ENCODE peak calls at places on chromosomes 16 and 17, in seven cellular contexts. U is AG09319, H is GM06990, F is mammary epithelial cell, M is activated B cell treated with CpG ODN at 0.5 μM for 24 hours, B is GM23338, P is lower leg skin. L is an unnamed sample.

GRCh38 chr17:79088997-79089328 is 14.3 kb downstream of the ENGASE start:
- DNase-seq in U (no peak), P (no peak), B (no peak), F (no peak), M (no peak), H (no peak), L (no peak)

GRCh38 chr17:19731626-19732025 is 15.2 kb upstream of the SLC47A2 start:
- DNase-seq in P (no peak), U (no peak), M (no peak), F (no peak), H (no peak), B (no peak), L (no peak)

GRCh38 chr16:30357085-30357714 is 2.1 kb upstream of the CD2BP2 start:
- DNase-seq in M (no peak), H (no peak), U (no peak), F (no peak), P (no peak), B (no peak), L (no peak)

GRCh38 chr17:82104797-82105416 is 6.9 kb upstream of the FASN start:
- DNase-seq in B (no peak), F (no peak), M (no peak), U (no peak), P (no peak), H (no peak), L (no peak)

GRCh38 chr17:35577826-35578194 is 561 bp downstream of the PEX12 start:
- DNase-seq in B (no peak), F (peak), P (no peak), H (no peak), U (no peak), M (no peak), L (no peak)

GRCh38 chr16:15482068-15482747 is 47.8 kb downstream of the BMERB1 start:
- DNase-seq in B (peak), F (peak), M (no peak), H (no peak), P (peak), U (peak), L (no peak)

GRCh38 chr17:77441130-77441920 is 300.6 kb downstream of the SEC14L1 start:
- DNase-seq in F (no peak), B (no peak), U (no peak), H (peak), P (no peak), M (peak), L (no peak)

GRCh38 chr17:16428098-16428882 is 12.9 kb downstream of the TRPV2 start:
- DNase-seq in U (no peak), H (no peak), B (peak), F (no peak), M (no peak), P (no peak), L (no peak)

GRCh38 chr17:36892112-36892838 is 45.0 kb upstream of the LHX1 start:
- DNase-seq in U (no peak), F (no peak), P (no peak), B (no peak), H (no peak), M (no peak), L (no peak)

GRCh38 chr16:53059672-53060071 is 4.9 kb downstream of the CHD9 start:
- DNase-seq in P (no peak), F (no peak), M (no peak), H (no peak), B (no peak), U (no peak), L (no peak)

GRCh38 chr16:53058882-53059281 is 4.1 kb downstream of the CHD9 start:
- DNase-seq in H (no peak), B (no peak), F (no peak), M (no peak), U (no peak), P (no peak), L (no peak)

GRCh38 chr16:53064179-53064578 is 9.4 kb downstream of the CHD9 start:
- DNase-seq in H (no peak), B (no peak), P (no peak), M (no peak), F (no peak), U (no peak), L (no peak)

GRCh38 chr16:53061256-53061655 is 6.5 kb downstream of the CHD9 start:
- DNase-seq in P (no peak), F (no peak), H (peak), U (no peak), M (no peak), B (no peak), L (no peak)

DNA sequence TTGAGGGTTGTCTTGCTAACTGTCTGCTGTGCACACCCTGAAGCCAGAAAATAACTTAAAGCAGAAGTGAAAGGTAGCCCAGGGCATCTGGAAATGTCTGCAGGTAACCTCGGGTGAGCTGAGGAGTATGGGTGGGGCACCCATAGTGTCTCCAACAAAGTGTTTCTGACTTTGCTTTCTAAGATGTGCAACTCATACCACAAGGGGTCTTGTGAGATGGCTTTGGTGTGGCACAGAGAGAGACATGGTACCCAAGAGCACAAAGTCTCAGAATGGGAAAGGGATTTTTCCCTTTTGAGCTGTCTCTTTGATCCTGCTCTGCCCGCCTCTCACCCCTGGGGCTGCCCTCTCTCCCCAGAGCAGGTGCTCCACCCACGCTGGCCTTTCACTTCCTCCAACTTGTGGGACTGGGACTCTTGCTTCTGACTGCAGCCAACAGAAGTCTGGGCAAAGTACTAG is 6.9 kb downstream of the CHD9 start:
- DNase-seq in B (no peak), F (no peak), M (peak), H (peak), P (no peak), U (no peak), L (no peak)
- TF ChIP-seq CTCF in B (no peak), F (no peak), M (no peak), H (peak), P (no peak), U (no peak), L (no peak)

GRCh38 chr16:8935989-8936388 is 27.7 kb downstream of the USP7 start:
- DNase-seq in U (no peak), B (peak), H (peak), F (no peak), P (no peak), M (no peak), L (no peak)
- TF ChIP-seq CTCF in U (peak), B (peak), H (peak), F (no peak), P (no peak), M (no peak), L (no peak)

GRCh38 chr16:48052731-48053130 is 103.1 kb downstream of the ABCC12 start:
- DNase-seq in P (no peak), B (no peak), H (no peak), F (no peak), U (no peak), M (no peak), L (no peak)

GRCh38 chr16:48053346-48053745 is 102.4 kb downstream of the ABCC12 start:
- DNase-seq in F (peak), P (peak), M (no peak), U (no peak), H (no peak), B (peak), L (no peak)

GRCh38 chr16:48050871-48051270 is 104.9 kb downstream of the ABCC12 start:
- DNase-seq in H (no peak), B (no peak), M (no peak), P (peak), U (no peak), F (no peak), L (no peak)

GRCh38 chr16:48057085-48057484 is 98.7 kb downstream of the ABCC12 start:
- DNase-seq in B (no peak), M (no peak), F (no peak), H (no peak), P (no peak), U (no peak), L (no peak)

DNA sequence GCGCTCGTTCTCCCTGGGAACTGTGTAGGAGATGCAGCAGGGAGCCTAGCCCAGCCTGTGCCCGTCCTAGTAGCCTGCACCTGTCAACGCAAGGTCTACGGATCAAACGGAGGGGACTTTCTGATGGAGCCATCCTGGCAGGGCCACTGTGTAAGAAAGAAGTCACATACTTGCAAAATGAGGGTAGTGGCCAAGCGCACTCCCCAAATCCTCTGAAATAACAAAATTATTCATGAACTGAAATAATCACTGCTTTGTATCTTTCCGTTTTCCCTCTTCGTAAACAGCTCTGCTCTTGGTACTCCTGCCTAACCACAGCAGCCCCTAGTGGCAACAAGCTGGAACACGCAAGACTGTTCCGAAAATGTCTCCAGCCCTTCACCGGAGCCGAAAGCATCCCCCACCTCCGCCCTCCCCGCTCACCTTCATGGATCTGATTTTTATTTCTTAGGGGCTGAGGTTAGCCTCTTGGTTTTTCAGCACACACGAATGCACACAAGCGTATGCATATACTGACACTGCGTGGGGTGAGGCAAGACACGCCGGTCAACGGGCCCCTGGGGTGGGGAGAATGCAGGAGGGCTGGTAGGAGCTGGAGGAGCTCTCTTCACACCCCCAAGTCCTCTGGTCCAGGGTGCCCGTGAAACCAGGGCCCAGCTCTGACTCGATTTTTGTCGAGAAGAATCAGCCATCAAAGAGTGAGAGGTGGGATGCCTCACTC is 100.8 kb downstream of the ABCC12 start:
- DNase-seq in U (peak), B (peak), H (peak), F (peak), M (no peak), P (peak), L (no peak)
- TF ChIP-seq CTCF in U (peak), B (peak), H (peak), F (peak), M (no peak), P (no peak), L (no peak)

DNA sequence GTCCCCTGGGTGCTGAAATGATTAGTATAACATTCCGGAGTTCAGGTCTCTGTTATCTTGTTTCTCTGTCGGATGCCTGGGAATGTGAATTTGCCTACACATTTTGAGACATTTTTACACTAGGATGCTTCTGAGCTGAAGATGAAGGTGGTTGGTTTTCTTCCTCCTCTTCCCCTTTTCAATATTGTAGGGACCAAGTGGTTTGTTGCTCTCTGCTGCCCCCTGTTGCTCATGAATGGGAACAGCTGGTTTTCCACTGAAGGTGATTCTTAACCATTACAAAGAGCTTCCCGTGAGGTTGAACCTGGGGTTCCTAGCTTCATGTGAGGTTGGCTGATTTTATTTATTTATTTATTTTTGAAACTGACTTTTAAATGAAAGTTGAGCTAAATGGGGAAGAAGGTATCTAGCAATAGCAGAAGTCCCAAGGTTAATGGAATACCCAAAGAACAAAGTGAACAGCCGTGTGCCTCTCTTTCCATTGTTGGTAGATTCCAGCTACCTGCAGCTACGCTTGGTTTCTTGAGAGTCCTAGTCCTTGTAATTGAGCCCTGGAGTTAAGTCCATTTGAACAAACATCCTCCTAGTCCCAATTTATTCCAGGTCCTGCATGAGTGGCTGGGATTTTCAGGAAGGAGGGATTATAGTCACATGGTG is 983.9 kb upstream of the EEF2KMT start:
- DNase-seq in B (peak), M (no peak), F (peak), H (no peak), U (no peak), P (no peak), L (no peak)
- TF ChIP-seq CTCF in B (peak), M (no peak), F (peak), H (peak), U (no peak), P (no peak), L (no peak)

GRCh38 chr17:39604911-39605491 is 2.7 kb downstream of the NEUROD2 start:
- DNase-seq in M (peak), H (no peak), F (no peak), B (peak), P (no peak), U (no peak), L (no peak)

GRCh38 chr17:39605492-39606433 is 2.0 kb downstream of the NEUROD2 start:
- DNase-seq in H (peak), U (no peak), P (no peak), B (peak), F (peak), M (peak), L (no peak)

GRCh38 chr17:39607057-39607850 is 466 bp downstream of the NEUROD2 start:
- DNase-seq in M (no peak), H (no peak), P (no peak), U (no peak), B (peak), F (no peak), L (no peak)

GRCh38 chr17:39607851-39608130 is at the start of gene NEUROD2:
- DNase-seq in P (no peak), U (no peak), M (no peak), H (no peak), F (no peak), B (no peak), L (no peak)

GRCh38 chr17:39606434-39607056 is 1.2 kb downstream of the NEUROD2 start:
- DNase-seq in H (no peak), F (no peak), P (no peak), U (no peak), B (peak), M (peak), L (no peak)
- TF ChIP-seq CTCF in H (no peak), F (no peak), P (no peak), U (no peak), B (no peak), M (no peak), L (no peak)